ENCODE peak calls at places on chromosomes 1 and 21, in eight cellular contexts. P is HL-60; Q is IMR-90; U is suprapubic skin; W is M059J; V is stimulated activated CD4-positive, alpha-beta T cell treated with anti-CD3 and anti-CD28 coated beads, Interleukin-12 subunit alpha, Interleukin-12 subunit beta, amount 100 ng/mL, for 48 hours; O is skeletal muscle cell; H is dorsolateral prefrontal cortex. K is an unnamed sample.

GRCh38 chr1:151680391-151680790 is 36.2 kb downstream of the CELF3 start:
- DNase-seq in P (no peak), Q (peak; percentile 24), U (no peak), W (peak; percentile 53), V (no peak), O (no peak), H (no peak), K (no peak)

GRCh38 chr1:164602480-164603093 is 43.6 kb downstream of the PBX1 start:
- DNase-seq in P (no peak), Q (peak; percentile 52), U (no peak), W (peak; percentile 91), V (no peak), O (no peak), H (no peak), K (peak; percentile 56)

GRCh38 chr1:87174726-87175237 is 153.9 kb upstream of the LMO4 start:
- DNase-seq in P (no peak), Q (no peak), U (no peak), W (no peak), V (no peak), O (no peak), H (no peak), K (no peak)

GRCh38 chr1:1079408-1080121 is 5.5 kb upstream of the RNF223 start:
- DNase-seq in P (peak; percentile 40), Q (peak; percentile 90), U (no peak), W (peak; percentile 99), V (no peak), O (peak; percentile 48), H (peak; percentile 43), K (peak; percentile 94)

GRCh38 chr21:36478941-36479340 is 981 bp downstream of the CLDN14 start:
- DNase-seq in P (no peak), Q (no peak), U (no peak), W (peak; percentile 26), V (no peak), O (no peak), H (peak; percentile 43), K (no peak)

GRCh38 chr1:244154882-244155531 is 103.9 kb downstream of the ZBTB18 start:
- DNase-seq in P (no peak), Q (no peak), U (no peak), W (peak; percentile 72), V (no peak), O (peak; percentile 74), H (peak; percentile 82), K (no peak)

GRCh38 chr1:168428063-168428731 is 115.6 kb downstream of the XCL2 start:
- DNase-seq in P (no peak), Q (no peak), U (no peak), W (peak; percentile 69), V (no peak), O (no peak), H (peak; percentile 44), K (no peak)

GRCh38 chr1:21898326-21899155 is 38.6 kb downstream of the HSPG2 start:
- DNase-seq in P (no peak), Q (peak; percentile 39), U (no peak), W (no peak), V (no peak), O (no peak), H (no peak), K (peak; percentile 40)

GRCh38 chr1:204684551-204685235 is 845 bp downstream of the LRRN2 start:
- DNase-seq in P (no peak), Q (no peak), U (no peak), W (peak; percentile 11), V (no peak), O (no peak), H (no peak), K (no peak)

GRCh38 chr1:170410391-170411146 is 121.4 kb upstream of the GORAB start:
- DNase-seq in P (no peak), Q (peak; percentile 86), U (no peak), W (peak; percentile 79), V (no peak), O (peak; percentile 90), H (no peak), K (peak; percentile 77)

GRCh38 chr1:156172696-156173470 is 19.5 kb downstream of the SEMA4A start:
- DNase-seq in P (no peak), Q (no peak), U (no peak), W (no peak), V (no peak), O (no peak), H (no peak), K (no peak)